ENCODE peak calls at places on chromosomes 11 and 22, in ten cellular contexts. M is activated naive CD8-positive, alpha-beta T cell treated with anti-CD3 and anti-CD28 coated beads, Interleukin-2, amount 50 U/mL, for 24 hours; R is WTC11; X is A549; J is aorta; A is right cardiac atrium; D is naive thymus-derived CD8-positive, alpha-beta T cell; Y is RWPE2; T is activated B cell treated with CpG ODN at 0.5 μM for 24 hours; L is effector memory CD8-positive, alpha-beta T cell. K is an unnamed sample.

GRCh38 chr11:73961321-73961720 is 10.5 kb downstream of the DNAJB13 start:
- ATAC-seq in M (no peak), R (no peak), X (no peak), J (no peak), A (no peak), D (no peak), Y (no peak), T (no peak), L (no peak), K (no peak)

GRCh38 chr11:100835854-100836253 is 148.8 kb downstream of the ARHGAP42 start:
- ATAC-seq in M (no peak), R (no peak), X (no peak), J (no peak), A (no peak), D (no peak), Y (no peak), T (no peak), L (no peak), K (no peak)

GRCh38 chr22:19490628-19491230 is 11.0 kb downstream of the CDC45 start:
- ATAC-seq in M (no peak), R (no peak), X (no peak), J (no peak), A (no peak), D (no peak), Y (no peak), T (no peak), L (no peak), K (peak; percentile 71)

GRCh38 chr11:129023968-129024676 is 81.5 kb upstream of the TP53AIP1 start:
- ATAC-seq in M (no peak), R (peak; percentile 100), X (no peak), J (no peak), A (peak; percentile 31), D (peak; percentile 64), Y (peak; percentile 100), T (no peak), L (no peak), K (no peak)

GRCh38 chr22:49838771-49839717 is 11.4 kb upstream of the BRD1 start:
- ATAC-seq in M (peak; percentile 94), R (peak; percentile 98), X (no peak), J (no peak), A (peak; percentile 56), D (peak; percentile 97), Y (no peak), T (peak; percentile 99), L (peak; percentile 92), K (peak; percentile 90)

GRCh38 chr11:124970925-124971324 is 16.9 kb downstream of the CCDC15 start:
- ATAC-seq in M (no peak), R (peak; percentile 100), X (peak; percentile 53), J (no peak), A (no peak), D (no peak), Y (peak; percentile 88), T (no peak), L (no peak), K (no peak)

GRCh38 chr11:43933608-43934358 is 8.7 kb upstream of the C11orf96 start:
- ATAC-seq in M (no peak), R (peak; percentile 15), X (peak; percentile 14), J (peak; percentile 66), A (peak; percentile 16), D (no peak), Y (peak; percentile 30), T (no peak), L (no peak), K (no peak)

GRCh38 chr11:72924568-72925190 is 110.5 kb downstream of the ATG16L2 start:
- ATAC-seq in M (no peak), R (no peak), X (peak; percentile 55), J (peak; percentile 81), A (peak; percentile 38), D (no peak), Y (no peak), T (peak; percentile 54), L (no peak), K (no peak)

GRCh38 chr11:995752-996420 is 40.6 kb downstream of the MUC6 start:
- ATAC-seq in M (no peak), R (no peak), X (no peak), J (no peak), A (no peak), D (no peak), Y (no peak), T (peak; percentile 45), L (no peak), K (peak; percentile 20)

GRCh38 chr11:114239632-114240224 is 56.5 kb upstream of the NNMT start:
- ATAC-seq in M (no peak), R (no peak), X (no peak), J (no peak), A (no peak), D (no peak), Y (no peak), T (no peak), L (no peak), K (no peak)

GRCh38 chr11:121451178-121451981 is 734 bp upstream of the SORL1 start:
- ATAC-seq in M (no peak), R (peak; percentile 6), X (no peak), J (no peak), A (peak; percentile 28), D (peak; percentile 43), Y (peak; percentile 47), T (no peak), L (peak; percentile 7), K (peak; percentile 44)

GRCh38 chr11:43278302-43278956 is 33.4 kb upstream of the API5 start:
- ATAC-seq in M (no peak), R (peak; percentile 91), X (peak; percentile 89), J (no peak), A (peak; percentile 38), D (no peak), Y (peak; percentile 75), T (no peak), L (no peak), K (no peak)

GRCh38 chr11:81987829-81988472 is 745.7 kb downstream of the FAM181B start:
- ATAC-seq in M (no peak), R (no peak), X (no peak), J (peak; percentile 50), A (peak; percentile 88), D (no peak), Y (peak; percentile 74), T (no peak), L (no peak), K (no peak)

GRCh38 chr11:84249344-84250135 is 963.4 kb upstream of the CCDC90B start:
- ATAC-seq in M (no peak), R (no peak), X (no peak), J (peak; percentile 37), A (no peak), D (no peak), Y (no peak), T (no peak), L (no peak), K (no peak)

GRCh38 chr22:27962268-27963191 is 43.5 kb upstream of the PITPNB start:
- ATAC-seq in M (no peak), R (peak; percentile 39), X (no peak), J (peak; percentile 59), A (peak; percentile 88), D (no peak), Y (no peak), T (no peak), L (no peak), K (no peak)

GRCh38 chr11:1230456-1231395 is 7.9 kb downstream of the MUC5B start:
- ATAC-seq in M (no peak), R (no peak), X (peak; percentile 4), J (no peak), A (no peak), D (no peak), Y (peak; percentile 68), T (no peak), L (no peak), K (no peak)

GRCh38 chr11:8767466-8768142 is 85.0 kb downstream of the RPL27A start:
- ATAC-seq in M (no peak), R (no peak), X (no peak), J (peak; percentile 30), A (no peak), D (no peak), Y (peak; percentile 80), T (no peak), L (no peak), K (no peak)

GRCh38 chr11:123197711-123198110 is 2.7 kb upstream of the CLMP start:
- ATAC-seq in M (peak; percentile 75), R (no peak), X (no peak), J (no peak), A (no peak), D (no peak), Y (peak; percentile 75), T (no peak), L (no peak), K (peak; percentile 82)

GRCh38 chr11:15591112-15591537 is 476.4 kb downstream of the INSC start:
- ATAC-seq in M (no peak), R (no peak), X (no peak), J (no peak), A (peak; percentile 82), D (no peak), Y (no peak), T (no peak), L (no peak), K (no peak)

GRCh38 chr11:34262601-34263081 is 95.2 kb downstream of the ABTB2 start:
- ATAC-seq in M (no peak), R (peak; percentile 18), X (no peak), J (no peak), A (no peak), D (no peak), Y (no peak), T (no peak), L (no peak), K (no peak)

GRCh38 chr11:47285969-47286770 is 16.2 kb downstream of the MADD start:
- ATAC-seq in M (no peak), R (no peak), X (no peak), J (no peak), A (peak; percentile 40), D (no peak), Y (no peak), T (no peak), L (no peak), K (no peak)

GRCh38 chr11:5107285-5107684 is 30.9 kb downstream of the OR52A5 start:
- ATAC-seq in M (no peak), R (peak; percentile 39), X (no peak), J (no peak), A (no peak), D (no peak), Y (no peak), T (no peak), L (no peak), K (no peak)

GRCh38 chr22:40709752-40710413 is 30.6 kb downstream of the MCHR1 start:
- ATAC-seq in M (no peak), R (peak; percentile 40), X (peak; percentile 52), J (peak; percentile 74), A (peak; percentile 79), D (no peak), Y (no peak), T (no peak), L (no peak), K (no peak)

GRCh38 chr11:32899423-32899822 is 6.8 kb downstream of the QSER1 start:
- ATAC-seq in M (no peak), R (no peak), X (no peak), J (no peak), A (no peak), D (no peak), Y (no peak), T (no peak), L (no peak), K (no peak)

GRCh38 chr22:39215430-39216142 is 29.2 kb downstream of the PDGFB start:
- ATAC-seq in M (no peak), R (peak; percentile 22), X (peak; percentile 59), J (no peak), A (no peak), D (peak; percentile 97), Y (no peak), T (no peak), L (peak; percentile 94), K (peak; percentile 47)

GRCh38 chr11:47451436-47451835 is 2.5 kb upstream of the RAPSN start:
- ATAC-seq in M (no peak), R (no peak), X (no peak), J (no peak), A (no peak), D (no peak), Y (no peak), T (no peak), L (no peak), K (no peak)

GRCh38 chr11:15843309-15843857 is 513.0 kb downstream of the SOX6 start:
- ATAC-seq in M (no peak), R (peak; percentile 55), X (no peak), J (peak; percentile 7), A (peak; percentile 75), D (no peak), Y (peak; percentile 23), T (no peak), L (no peak), K (no peak)

GRCh38 chr11:71566081-71566620 is 788 bp downstream of the KRTAP5-10 start:
- ATAC-seq in M (no peak), R (no peak), X (no peak), J (no peak), A (no peak), D (no peak), Y (no peak), T (no peak), L (no peak), K (no peak)